ENCODE peak calls at places on chromosome 5, in five cellular contexts. B is MV-4-11, T is amniotic stem cell, Z is ascending aorta, P is body of pancreas. E is an unnamed sample.

GRCh38 chr5:172909931-172910502 is 49.2 kb upstream of the RPL26L1 start:
- DNase-seq in B (no peak), T (no peak), Z (no peak), P (no peak), E (no peak)

GRCh38 chr5:154437281-154437965 is 8.4 kb upstream of the SAP30L start:
- DNase-seq in B (no peak), T (no peak), Z (no peak), P (no peak), E (no peak)

GRCh38 chr5:38291355-38291754 is 33.0 kb downstream of the EGFLAM start:
- DNase-seq in B (no peak), T (no peak), Z (no peak), P (no peak), E (no peak)

GRCh38 chr5:19855453-19855852 is 132.5 kb downstream of the CDH18 start:
- DNase-seq in B (no peak), T (no peak), Z (no peak), P (peak; percentile 32), E (no peak)

GRCh38 chr5:8949908-8950307 is 596.0 kb downstream of the SEMA5A start:
- DNase-seq in B (no peak), T (no peak), Z (no peak), P (no peak), E (no peak)

GRCh38 chr5:147461915-147462314 is 48.0 kb downstream of the DPYSL3 start:
- DNase-seq in B (no peak), T (no peak), Z (no peak), P (no peak), E (no peak)

GRCh38 chr5:35319231-35320002 is 89.1 kb upstream of the PRLR start:
- DNase-seq in B (peak; percentile 99), T (no peak), Z (peak; percentile 75), P (peak; percentile 68), E (no peak)

GRCh38 chr5:138569759-138570158 is 5.4 kb downstream of the HSPA9 start:
- DNase-seq in B (no peak), T (no peak), Z (no peak), P (no peak), E (no peak)

GRCh38 chr5:68658810-68659372 is 434.9 kb upstream of the SLC30A5 start:
- DNase-seq in B (no peak), T (no peak), Z (no peak), P (no peak), E (no peak)

GRCh38 chr5:145989428-145989827 is 53.0 kb downstream of the SH3RF2 start:
- DNase-seq in B (no peak), T (no peak), Z (no peak), P (no peak), E (no peak)

GRCh38 chr5:76819851-76820280 is 1.0 kb downstream of the F2RL1 start:
- DNase-seq in B (no peak), T (no peak), Z (peak; percentile 64), P (peak; percentile 43), E (no peak)

GRCh38 chr5:54094706-54095105 is 215.7 kb downstream of the ARL15 start:
- DNase-seq in B (no peak), T (no peak), Z (no peak), P (no peak), E (no peak)

GRCh38 chr5:3143382-3143781 is 391.9 kb upstream of the IRX2 start:
- DNase-seq in B (no peak), T (no peak), Z (no peak), P (no peak), E (no peak)

GRCh38 chr5:5071554-5071953 is 68.6 kb upstream of the ADAMTS16 start:
- DNase-seq in B (no peak), T (no peak), Z (no peak), P (no peak), E (no peak)

GRCh38 chr5:119840175-119840574 is 210.8 kb downstream of the FAM170A start:
- DNase-seq in B (peak; percentile 97), T (no peak), Z (no peak), P (no peak), E (no peak)

GRCh38 chr5:109406719-109407118 is 3.1 kb downstream of the PJA2 start:
- DNase-seq in B (no peak), T (no peak), Z (no peak), P (no peak), E (no peak)

GRCh38 chr5:10702911-10703491 is 58.0 kb downstream of the DAP start:
- DNase-seq in B (no peak), T (no peak), Z (no peak), P (peak; percentile 76), E (no peak)

GRCh38 chr5:130529716-130530485 is 625.6 kb downstream of the CHSY3 start:
- DNase-seq in B (no peak), T (no peak), Z (no peak), P (no peak), E (no peak)

GRCh38 chr5:72224946-72225427 is 95.1 kb downstream of the MRPS27 start:
- DNase-seq in B (no peak), T (no peak), Z (no peak), P (no peak), E (no peak)

GRCh38 chr5:163718256-163718655 is 212.8 kb downstream of the MAT2B start:
- DNase-seq in B (no peak), T (no peak), Z (no peak), P (no peak), E (no peak)

GRCh38 chr5:134113908-134114875 is at the start of gene TCF7:
- DNase-seq in B (peak; percentile 46), T (peak; percentile 29), Z (peak; percentile 84), P (peak; percentile 80), E (peak; percentile 74)

GRCh38 chr5:132825824-132826391 is 4.5 kb downstream of the SHROOM1 start:
- DNase-seq in B (no peak), T (no peak), Z (peak; percentile 63), P (no peak), E (no peak)

GRCh38 chr5:5497132-5497748 is 74.8 kb downstream of the ICE1 start:
- DNase-seq in B (peak; percentile 55), T (peak; percentile 9), Z (peak; percentile 72), P (peak; percentile 32), E (no peak)

GRCh38 chr5:639253-639530 is 27.1 kb downstream of the CEP72 start:
- DNase-seq in B (no peak), T (no peak), Z (no peak), P (no peak), E (no peak)

GRCh38 chr5:9947231-9947693 is 302.4 kb downstream of the ATPSCKMT start:
- DNase-seq in B (no peak), T (no peak), Z (no peak), P (no peak), E (no peak)

GRCh38 chr5:59222687-59223511 is 640.0 kb downstream of the RAB3C start:
- DNase-seq in B (no peak), T (no peak), Z (no peak), P (no peak), E (no peak)

GRCh38 chr5:16819522-16820167 is 116.4 kb downstream of the MYO10 start:
- DNase-seq in B (no peak), T (peak; percentile 42), Z (no peak), P (no peak), E (no peak)

GRCh38 chr5:10424124-10424731 is 17.5 kb upstream of the ROPN1L start:
- DNase-seq in B (peak; percentile 72), T (no peak), Z (no peak), P (peak; percentile 36), E (no peak)

GRCh38 chr5:32027717-32028321 is 146.3 kb downstream of the GOLPH3 start:
- DNase-seq in B (peak; percentile 95), T (peak; percentile 83), Z (peak; percentile 90), P (peak; percentile 68), E (no peak)

GRCh38 chr5:65742565-65743231 is 20.7 kb downstream of the NLN start:
- DNase-seq in B (peak; percentile 73), T (peak; percentile 56), Z (no peak), P (no peak), E (no peak)

GRCh38 chr5:20353481-20353880 is 365.5 kb upstream of the CDH18 start:
- DNase-seq in B (no peak), T (no peak), Z (no peak), P (no peak), E (no peak)

GRCh38 chr5:143682221-143682620 is 129.7 kb upstream of the HMHB1 start:
- DNase-seq in B (no peak), T (no peak), Z (no peak), P (no peak), E (no peak)

GRCh38 chr5:139543423-139543991 is 17.6 kb upstream of the UBE2D2 start:
- DNase-seq in B (peak; percentile 47), T (no peak), Z (peak; percentile 80), P (peak; percentile 80), E (peak; percentile 25)

GRCh38 chr5:74865293-74865798 is 841 bp downstream of the FAM169A start:
- DNase-seq in B (no peak), T (no peak), Z (no peak), P (no peak), E (no peak)

GRCh38 chr5:96743065-96743768 is 64.5 kb downstream of the ERAP1 start:
- DNase-seq in B (peak; percentile 2), T (no peak), Z (no peak), P (no peak), E (no peak)